ENCODE peak calls at places on chromosomes 16 and 17, in five cellular contexts. G is HepG2, P is H1, M is GM12878, K is K562. L is an unnamed sample.

GRCh38 chr16:53600076-53600475 is 97.1 kb upstream of the AKTIP start:
- DNase-seq in K (no peak), G (no peak), P (no peak), M (no peak), L (no peak)

GRCh38 chr17:37106049-37106448 is 157.3 kb downstream of the AATF start:
- DNase-seq in K (no peak), P (no peak), M (no peak), G (no peak), L (peak)

GRCh38 chr17:12256380-12256995 is 235.8 kb downstream of the MAP2K4 start:
- DNase-seq in K (peak), M (peak), P (no peak), G (peak), L (peak)

GRCh38 chr17:15954222-15954621 is 9.3 kb downstream of the ADORA2B start:
- DNase-seq in M (no peak), K (no peak), P (no peak), G (no peak), L (peak)

GRCh38 chr17:11319894-11320293 is 78.9 kb downstream of the SHISA6 start:
- DNase-seq in M (no peak), P (no peak), G (no peak), K (no peak), L (no peak)

GRCh38 chr17:80761421-80761871 is 216.8 kb downstream of the RPTOR start:
- DNase-seq in K (no peak), P (no peak), G (no peak), M (no peak), L (no peak)

GRCh38 chr16:5504028-5504758 is 406.6 kb upstream of the EEF2KMT start:
- DNase-seq in M (no peak), P (no peak), G (no peak), K (no peak), L (no peak)

GRCh38 chr16:9047689-9048301 is 43.6 kb upstream of the HAPSTR1 start:
- DNase-seq in M (peak), G (peak), P (peak), K (peak), L (peak)

GRCh38 chr16:65071371-65072311 is 50.2 kb downstream of the CDH11 start:
- DNase-seq in P (no peak), M (no peak), K (no peak), G (no peak), L (peak)

GRCh38 chr17:62708587-62708986 is 81.1 kb downstream of the MRC2 start:
- DNase-seq in G (no peak), M (no peak), P (no peak), K (no peak), L (no peak)

GRCh38 chr16:9007177-9007794 is 43.6 kb upstream of the USP7 start:
- DNase-seq in K (peak), P (no peak), M (no peak), G (no peak), L (no peak)

GRCh38 chr17:9274119-9274445 is 252.8 kb downstream of the NTN1 start:
- DNase-seq in G (no peak), K (no peak), M (no peak), P (no peak), L (no peak)
- TF ChIP-seq JUND in G (no peak), K (no peak), M (no peak), P (no peak), L (no peak)

DNA sequence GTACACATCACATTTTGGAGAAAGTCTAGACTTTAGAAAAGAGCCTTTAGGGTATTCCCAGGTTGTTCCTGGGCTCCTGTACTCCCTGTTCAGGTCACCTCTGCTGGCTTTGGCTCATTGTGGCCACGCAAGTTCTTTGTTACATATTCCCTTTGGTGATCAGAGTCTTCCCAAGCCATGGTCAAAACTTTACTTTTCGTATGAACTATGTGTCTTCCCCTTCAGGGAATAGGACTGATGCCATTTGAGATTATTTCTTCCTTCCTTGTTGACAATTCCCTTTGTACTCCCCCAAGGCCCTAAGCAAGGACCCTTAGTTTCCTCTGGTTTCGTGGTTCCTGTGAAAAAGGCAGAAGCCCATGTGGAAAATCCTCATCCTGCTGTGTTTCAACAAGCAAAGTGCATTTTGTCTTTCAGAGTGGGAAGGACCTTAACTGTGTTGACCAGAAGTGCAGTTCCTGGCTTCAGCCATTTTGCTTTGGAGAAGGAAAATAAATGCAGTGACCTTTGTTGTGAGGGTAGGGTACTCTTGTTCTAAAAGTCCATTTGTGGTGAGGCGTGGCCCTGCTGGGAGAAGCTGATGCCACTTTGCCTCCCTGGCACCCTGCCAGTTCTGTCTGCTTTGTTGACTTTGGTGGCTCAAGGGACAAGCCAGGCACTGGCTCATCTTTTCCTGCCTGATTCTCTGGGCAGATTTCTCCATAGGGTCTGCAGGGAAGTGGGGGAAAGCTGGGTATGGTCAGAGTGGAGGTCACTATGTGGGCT is 55.1 kb downstream of the ZNRF1 start:
- DNase-seq in K (no peak), M (no peak), G (peak), P (no peak), L (peak)
- TF ChIP-seq JUND in K (no peak), M (no peak), G (peak), P (no peak), L (no peak)

GRCh38 chr16:50154369-50154947 is 1.4 kb downstream of the TENT4B start:
- DNase-seq in K (peak), M (no peak), P (no peak), G (no peak), L (no peak)
- TF ChIP-seq JUND in K (no peak), M (no peak), P (no peak), G (no peak), L (no peak)

DNA sequence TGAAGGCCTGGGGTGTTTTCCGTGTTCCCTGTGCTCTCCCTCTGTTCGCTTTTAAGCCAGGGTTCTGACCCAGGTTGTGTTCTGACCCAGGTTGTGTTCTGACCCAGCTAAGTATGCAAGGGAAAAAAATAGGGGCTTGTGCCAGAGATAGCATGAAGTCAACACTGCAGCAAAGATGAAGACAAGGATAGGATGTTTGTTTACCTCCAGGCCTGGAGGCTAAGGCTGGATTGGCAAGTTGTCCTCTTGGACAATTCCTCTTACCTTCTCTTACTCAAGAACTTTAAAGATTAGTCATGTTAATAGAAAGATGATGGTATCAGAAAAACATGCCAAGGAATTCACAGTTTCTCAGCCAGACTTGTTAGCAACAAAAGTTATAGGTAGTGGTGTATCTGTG is 19.4 kb downstream of the LYRM9 start:
- DNase-seq in K (no peak), M (no peak), P (no peak), G (no peak), L (peak)
- TF ChIP-seq JUND in K (no peak), M (no peak), P (no peak), G (no peak), L (peak)

L was measured in T47D.